ENCODE peak calls at places on chromosomes 3 and 15, in eight cellular contexts. X is activated naive CD4-positive, alpha-beta T cell treated with anti-CD3 and anti-CD28 coated beads for 36 hours; H is CD8-positive, alpha-beta memory T cell; Z is ACHN; D is anterior cingulate cortex; L is substantia nigra; I is GM13976; C is astrocyte of the spinal cord. W is an unnamed sample.

GRCh38 chr3:99352811-99353210 is 285.6 kb upstream of the COL8A1 start:
- DNase-seq in H (no peak), X (no peak), Z (no peak), D (no peak), L (no peak), C (no peak), I (no peak), W (no peak)

GRCh38 chr15:99907698-99908097 is 174.5 kb upstream of the LYSMD4 start:
- DNase-seq in H (no peak), X (no peak), I (no peak), L (no peak), C (no peak), Z (no peak), D (no peak), W (no peak)

GRCh38 chr3:143895805-143896204 is 47.5 kb upstream of the SLC9A9 start:
- DNase-seq in Z (peak), L (no peak), C (peak), I (peak), H (no peak), X (no peak), D (no peak), W (no peak)

GRCh38 chr3:197454014-197454413 is 101.8 kb downstream of the BDH1 start:
- DNase-seq in H (peak), L (peak), X (peak), C (no peak), D (no peak), I (peak), Z (peak), W (no peak)

GRCh38 chr3:151931171-151931570 is 57.7 kb downstream of the SUCNR1 start:
- DNase-seq in Z (no peak), X (no peak), L (no peak), I (no peak), H (no peak), D (no peak), C (peak), W (no peak)

GRCh38 chr3:47601310-47601709 is 22.6 kb upstream of the CSPG5 start:
- DNase-seq in I (no peak), H (no peak), Z (no peak), C (no peak), X (no peak), D (peak), L (peak), W (no peak)

GRCh38 chr3:172666181-172666872 is 44.5 kb downstream of the NCEH1 start:
- DNase-seq in X (peak), C (no peak), D (no peak), L (no peak), Z (no peak), I (no peak), H (no peak), W (no peak)

GRCh38 chr15:69524850-69525249 is 72.2 kb downstream of the RPLP1 start:
- DNase-seq in L (peak), X (no peak), Z (no peak), H (no peak), D (peak), C (no peak), I (no peak), W (no peak)

GRCh38 chr3:58350627-58351013 is 17.9 kb downstream of the PXK start:
- DNase-seq in D (no peak), C (peak), Z (no peak), H (no peak), X (no peak), I (no peak), L (no peak), W (no peak)

GRCh38 chr3:192331749-192332385 is 395.5 kb downstream of the FGF12 start:
- DNase-seq in I (no peak), H (no peak), C (no peak), L (no peak), Z (peak), X (no peak), D (no peak), W (no peak)

GRCh38 chr3:28326458-28326926 is 22.0 kb upstream of the ZCWPW2 start:
- DNase-seq in C (peak), Z (no peak), H (no peak), X (peak), L (no peak), I (no peak), D (no peak), W (no peak)

GRCh38 chr15:48337626-48338025 is 6.4 kb downstream of the DUT start:
- DNase-seq in Z (no peak), X (no peak), L (no peak), D (no peak), H (no peak), C (no peak), I (no peak), W (no peak)

GRCh38 chr15:57364282-57365007 is 11.9 kb upstream of the CGNL1 start:
- DNase-seq in C (peak), X (no peak), H (no peak), D (no peak), Z (peak), I (no peak), L (no peak), W (no peak)

GRCh38 chr3:177992993-177993969 is 543.0 kb upstream of the KCNMB2 start:
- DNase-seq in I (no peak), L (no peak), D (no peak), C (no peak), H (no peak), Z (no peak), X (no peak), W (no peak)

GRCh38 chr15:33158359-33158758 is 36.2 kb downstream of the FMN1 start:
- DNase-seq in X (no peak), H (no peak), D (no peak), I (no peak), L (no peak), C (no peak), Z (no peak), W (no peak)

GRCh38 chr3:71542548-71543370 is 40.8 kb downstream of the FOXP1 start:
- DNase-seq in D (peak), Z (no peak), X (peak), H (no peak), I (no peak), C (peak), L (peak), W (no peak)

GRCh38 chr3:128335621-128336296 is 130.9 kb downstream of the DNAJB8 start:
- DNase-seq in H (no peak), D (no peak), X (no peak), L (no peak), C (no peak), I (no peak), Z (no peak), W (no peak)

GRCh38 chr3:186519021-186519658 is 25.0 kb downstream of the CRYGS start:
- DNase-seq in D (no peak), L (no peak), I (no peak), H (peak), Z (no peak), X (peak), C (no peak), W (peak)

GRCh38 chr3:112437146-112438022 is 61.9 kb downstream of the BTLA start:
- DNase-seq in Z (peak), H (no peak), I (peak), L (no peak), X (peak), C (peak), D (no peak), W (no peak)